ENCODE peak calls at places on chromosomes 11 and 22, in eight cellular contexts. P, O, E, N, D, Y, G and F are unnamed samples.

GRCh38 chr11:70703141-70704052 is 305.1 kb downstream of the CTTN start:
- DNase-seq in P (no peak), O (no peak), E (no peak), N (no peak), D (no peak), Y (no peak), G (no peak), F (no peak)

GRCh38 chr11:117045196-117045595 is 53.0 kb downstream of the SIK3 start:
- DNase-seq in P (no peak), O (peak), E (peak), N (no peak), D (no peak), Y (no peak), G (peak), F (no peak)

GRCh38 chr22:46074771-46075551 is 75.4 kb upstream of the PPARA start:
- DNase-seq in P (no peak), O (peak), E (no peak), N (no peak), D (peak), Y (no peak), G (no peak), F (no peak)

GRCh38 chr11:57779275-57779674 is 17.7 kb downstream of the CTNND1 start:
- DNase-seq in P (peak), O (peak), E (no peak), N (no peak), D (peak), Y (no peak), G (no peak), F (peak)

GRCh38 chr11:86160546-86161149 is 83.9 kb upstream of the EED start:
- DNase-seq in P (no peak), O (no peak), E (no peak), N (no peak), D (peak), Y (no peak), G (no peak), F (no peak)

GRCh38 chr22:30041881-30042280 is 38.4 kb upstream of the HORMAD2 start:
- DNase-seq in P (no peak), O (no peak), E (no peak), N (no peak), D (no peak), Y (no peak), G (no peak), F (no peak)

GRCh38 chr22:39534591-39535301 is 2.2 kb upstream of the RPS19BP1 start:
- DNase-seq in P (peak), O (peak), E (no peak), N (peak), D (peak), Y (peak), G (no peak), F (peak)

GRCh38 chr11:19344661-19345518 is 104.1 kb upstream of the E2F8 start:
- DNase-seq in P (no peak), O (peak), E (no peak), N (no peak), D (peak), Y (no peak), G (peak), F (no peak)

GRCh38 chr11:109298865-109299264 is 123.1 kb upstream of the C11orf87 start:
- DNase-seq in P (no peak), O (no peak), E (no peak), N (no peak), D (no peak), Y (no peak), G (peak), F (no peak)

GRCh38 chr22:30733081-30733680 is 38.5 kb downstream of the OSBP2 start:
- DNase-seq in P (no peak), O (no peak), E (peak), N (no peak), D (no peak), Y (no peak), G (no peak), F (no peak)

GRCh38 chr22:17939579-17939978 is 84.8 kb downstream of the MICAL3 start:
- DNase-seq in P (no peak), O (no peak), E (no peak), N (no peak), D (no peak), Y (no peak), G (no peak), F (no peak)

GRCh38 chr22:30875481-30876215 is 92.9 kb downstream of the MORC2 start:
- DNase-seq in P (no peak), O (no peak), E (no peak), N (no peak), D (no peak), Y (no peak), G (no peak), F (no peak)

GRCh38 chr22:30079952-30080533 is at the start of gene HORMAD2:
- DNase-seq in P (no peak), O (no peak), E (no peak), N (no peak), D (no peak), Y (no peak), G (no peak), F (no peak)

GRCh38 chr22:48089601-48090331 is 1327.3 kb downstream of the TBC1D22A start:
- DNase-seq in P (no peak), O (no peak), E (no peak), N (no peak), D (no peak), Y (no peak), G (no peak), F (peak)

GRCh38 chr22:48949375-48950149 is 878.1 kb downstream of the BRD1 start:
- DNase-seq in P (no peak), O (no peak), E (no peak), N (no peak), D (no peak), Y (no peak), G (no peak), F (no peak)

GRCh38 chr11:69644962-69645675 is 4.2 kb downstream of the CCND1 start:
- DNase-seq in P (no peak), O (no peak), E (no peak), N (no peak), D (no peak), Y (no peak), G (no peak), F (no peak)

GRCh38 chr11:73647459-73648100 is 1.2 kb downstream of the PLEKHB1 start:
- DNase-seq in P (no peak), O (peak), E (peak), N (peak), D (peak), Y (peak), G (peak), F (peak)

GRCh38 chr11:115425243-115425642 is 79.0 kb downstream of the CADM1 start:
- DNase-seq in P (no peak), O (no peak), E (no peak), N (no peak), D (no peak), Y (no peak), G (no peak), F (no peak)

GRCh38 chr22:21761086-21761485 is 25.5 kb upstream of the YPEL1 start:
- DNase-seq in P (no peak), O (no peak), E (peak), N (no peak), D (no peak), Y (no peak), G (no peak), F (no peak)

GRCh38 chr11:17369094-17369493 is 17.5 kb downstream of the NCR3LG1 start:
- DNase-seq in P (no peak), O (no peak), E (no peak), N (no peak), D (no peak), Y (no peak), G (no peak), F (no peak)